ENCODE peak calls at places on chromosomes 7 and 10, in eight cellular contexts. T, M, F, L, A, U, G and O are unnamed samples. For H3K9me3 and H3K27me3, the result is how much of the 10 kb centered on the place peaks cover.

GRCh38 chr10:131695814-131696165 is 205.0 kb upstream of the PPP2R2D start:
- DNase-seq in T (no peak), M (no peak), F (no peak), L (no peak), A (no peak), U (no peak), G (no peak), O (no peak)

GRCh38 chr7:135802697-135803096 is 54.1 kb upstream of the FAM180A start:
- DNase-seq in T (no peak), M (no peak), F (no peak), L (no peak), A (no peak), U (no peak), G (no peak), O (no peak)

GRCh38 chr10:131630772-131631258 is 270.0 kb upstream of the PPP2R2D start:
- DNase-seq in T (no peak), M (peak), F (no peak), L (no peak), A (no peak), U (no peak), G (no peak), O (no peak)

GRCh38 chr7:129886184-129886817 is 66.5 kb downstream of the UBE2H start:
- DNase-seq in T (no peak), M (no peak), F (peak), L (no peak), A (no peak), U (no peak), G (no peak), O (no peak)

GRCh38 chr7:156547884-156548561 is 92.6 kb upstream of the RNF32 start:
- DNase-seq in T (no peak), M (peak), F (no peak), L (no peak), A (no peak), U (no peak), G (no peak), O (no peak)

GRCh38 chr7:28037220-28038010 is 143.2 kb downstream of the JAZF1 start:
- DNase-seq in T (no peak), M (no peak), F (no peak), L (no peak), A (peak), U (no peak), G (no peak), O (no peak)

GRCh38 chr10:28678687-28679457 is 1.6 kb downstream of the BAMBI start:
- DNase-seq in T (peak), M (no peak), F (no peak), L (no peak), A (no peak), U (no peak), G (peak), O (no peak)

GRCh38 chr7:143279186-143280098 is 5.3 kb upstream of the TMEM139 start:
- DNase-seq in T (no peak), M (no peak), F (no peak), L (no peak), A (no peak), U (no peak), G (peak), O (no peak)

GRCh38 chr7:28005075-28005847 is 175.3 kb downstream of the JAZF1 start:
- DNase-seq in T (no peak), M (no peak), F (no peak), L (no peak), A (no peak), U (no peak), G (no peak), O (no peak)

DNA sequence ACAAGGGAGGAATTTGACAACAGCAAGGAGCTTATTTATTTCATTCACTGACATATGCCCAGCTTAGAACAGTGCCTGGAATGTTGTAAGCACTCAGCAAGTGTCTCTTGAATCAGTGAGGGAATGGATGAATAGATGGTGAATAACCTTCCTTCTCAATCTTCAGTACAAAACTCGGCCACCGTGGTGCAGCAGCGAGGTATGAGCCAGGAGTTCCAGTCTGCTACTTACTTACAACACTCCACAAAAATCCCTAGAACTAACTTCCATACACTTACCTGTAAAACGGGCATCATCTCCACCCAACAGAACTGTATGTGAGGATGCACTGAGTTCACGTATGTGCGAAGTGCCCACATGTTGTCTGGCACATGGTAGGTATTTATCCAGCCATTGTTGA is 237.4 kb downstream of the WDR11 start:
- DNase-seq in T (no peak), M (no peak), F (peak), L (no peak), A (peak), U (no peak), G (peak), O (no peak)
- TF ChIP-seq CTCF in T (no peak), M (no peak), F (peak), L (no peak), A (peak), U (no peak), G (peak), O (no peak)

GRCh38 chr10:130555411-130555750 is 419.2 kb downstream of the GLRX3 start:
- DNase-seq in T (no peak), M (no peak), F (no peak), L (no peak), A (no peak), U (no peak), G (no peak), O (no peak)

GRCh38 chr10:130559213-130559944 is 423.2 kb downstream of the GLRX3 start:
- DNase-seq in T (peak), M (peak), F (no peak), L (no peak), A (no peak), U (no peak), G (no peak), O (no peak)

GRCh38 chr10:130558778-130559177 is 422.6 kb downstream of the GLRX3 start:
- DNase-seq in T (peak), M (peak), F (no peak), L (no peak), A (no peak), U (no peak), G (no peak), O (no peak)

GRCh38 chr10:130554701-130555410 is 418.7 kb downstream of the GLRX3 start:
- DNase-seq in T (peak), M (no peak), F (no peak), L (no peak), A (no peak), U (no peak), G (no peak), O (no peak)

DNA sequence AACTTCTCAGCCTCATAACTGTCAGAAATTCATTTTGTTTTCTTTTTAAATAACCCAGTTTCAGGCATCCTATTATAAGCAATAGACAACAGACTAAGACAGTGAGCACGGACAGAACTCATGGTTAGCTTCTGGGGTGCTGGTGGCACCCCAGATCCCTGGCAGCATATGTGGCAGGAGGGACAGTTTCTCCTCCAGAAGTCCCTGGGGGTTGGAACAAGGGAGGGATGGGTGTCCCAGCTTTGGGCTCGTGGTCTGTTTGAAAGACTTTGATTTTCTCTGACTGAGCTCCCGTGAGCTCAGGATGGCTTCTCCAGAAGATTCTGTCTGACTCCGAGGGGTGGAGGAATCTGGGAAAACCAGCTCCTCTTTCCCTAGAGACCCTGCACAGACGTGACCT is 421.0 kb downstream of the GLRX3 start:
- DNase-seq in T (no peak), M (no peak), F (no peak), L (no peak), A (no peak), U (no peak), G (no peak), O (no peak)
- H3K9me3 ChIP-seq in T (under half), M (under half), F (under half), L (under half), A (under half), U (under half), G (under half), O (under half)

GRCh38 chr10:99235872-99236626 is 397 bp upstream of the HPSE2 start:
- DNase-seq in T (no peak), M (no peak), F (peak), L (no peak), A (no peak), U (no peak), G (peak), O (no peak)
- H3K27me3 ChIP-seq in T (under half), M (under half), F (under half), L (under half), A (half or more), U (under half), G (half or more), O (under half)

DNA sequence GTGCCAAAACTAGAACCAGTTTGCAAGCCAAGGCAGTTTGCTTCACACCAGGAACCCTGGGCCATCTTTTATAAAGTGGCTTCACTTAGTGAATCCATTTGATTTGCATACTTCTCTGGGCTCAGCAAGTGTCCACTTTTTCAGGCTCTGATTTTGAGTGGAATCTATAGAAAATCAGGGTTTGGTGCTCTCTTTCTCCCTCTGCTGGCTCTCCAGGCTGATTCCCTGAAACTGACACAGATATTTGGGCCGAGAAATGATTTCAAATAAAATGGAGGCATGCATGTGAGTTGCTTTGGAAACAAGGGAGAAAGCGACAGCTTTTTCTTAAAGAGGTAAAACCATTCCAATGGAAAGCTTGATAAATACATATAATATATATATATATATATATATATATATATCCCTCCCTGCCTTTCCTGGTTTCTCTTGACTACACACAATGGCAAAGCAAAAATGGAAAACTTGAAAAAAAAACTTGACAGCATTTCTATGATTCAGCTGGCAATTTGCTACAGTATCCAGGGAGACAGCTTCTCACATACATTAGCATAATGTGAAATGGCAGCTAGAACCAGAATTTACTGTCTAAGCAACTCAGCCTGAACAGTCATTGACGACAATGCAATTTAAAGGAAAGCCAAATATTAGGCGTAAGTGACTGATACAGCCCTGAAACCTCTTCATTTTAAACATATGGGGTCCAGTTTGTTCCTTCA is 188.4 kb downstream of the TMEM178B start:
- DNase-seq in T (no peak), M (no peak), F (no peak), L (no peak), A (no peak), U (no peak), G (peak), O (no peak)
- TF ChIP-seq CTCF in T (no peak), M (no peak), F (no peak), L (no peak), A (no peak), U (no peak), G (peak), O (no peak)

GRCh38 chr7:158248816-158249215 is 338.8 kb downstream of the PTPRN2 start:
- DNase-seq in T (no peak), M (no peak), F (no peak), L (no peak), A (no peak), U (no peak), G (no peak), O (no peak)
- H3K9me3 ChIP-seq in T (under half), M (under half), F (under half), L (under half), A (under half), U (under half), G (under half), O (under half)

DNA sequence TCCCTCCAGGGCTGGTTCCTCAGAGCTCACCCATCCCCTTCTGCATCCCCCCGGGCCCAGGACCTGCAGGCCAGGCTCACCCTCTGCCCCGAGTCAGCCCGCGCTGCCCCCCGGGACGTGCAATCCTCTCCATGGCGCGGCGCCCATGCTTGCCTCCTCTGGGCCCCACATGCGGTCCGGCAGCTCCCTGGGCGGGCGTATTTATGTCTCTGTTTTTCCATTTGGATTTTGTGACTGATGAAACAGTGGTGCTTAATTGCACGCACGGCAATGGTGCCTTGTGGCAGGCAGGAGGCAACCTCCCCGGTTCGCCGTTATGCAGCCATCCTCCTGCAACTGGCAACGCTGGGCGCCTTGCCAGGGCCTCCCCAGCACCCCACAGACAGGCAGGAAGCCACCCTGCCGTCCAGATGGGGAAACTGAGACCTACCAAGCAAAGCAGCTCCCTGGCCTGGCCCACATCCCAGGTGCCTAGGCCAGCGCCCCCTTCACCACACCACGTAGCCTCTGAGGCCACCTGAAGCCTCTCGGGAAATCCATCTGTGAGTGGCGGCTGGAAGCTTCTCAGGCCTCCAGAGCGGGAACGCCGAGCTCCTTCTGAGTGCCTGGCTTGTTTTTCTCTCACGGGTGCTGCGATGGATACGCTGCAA is 58.5 kb downstream of the UNCX start:
- DNase-seq in T (no peak), M (no peak), F (no peak), L (no peak), A (no peak), U (no peak), G (no peak), O (no peak)
- H3K27me3 ChIP-seq in T (under half), M (under half), F (under half), L (half or more), A (under half), U (under half), G (half or more), O (under half)

GRCh38 chr10:58384999-58385783 is at the start of gene TFAM:
- DNase-seq in T (peak), M (peak), F (peak), L (peak), A (peak), U (peak), G (peak), O (peak)
- TF ChIP-seq CTCF in T (peak), M (peak), F (peak), L (peak), A (peak), U (peak), G (peak), O (peak)

GRCh38 chr7:97003262-97004236 is 1.8 kb upstream of the DLX6 start:
- DNase-seq in T (no peak), M (peak), F (no peak), L (no peak), A (no peak), U (no peak), G (peak), O (no peak)
- H3K9me3 ChIP-seq in T (under half), M (under half), F (under half), L (under half), A (under half), U (under half), G (under half), O (under half)

GRCh38 chr10:132784582-132785432 is 1.1 kb downstream of the NKX6-2 start:
- DNase-seq in T (no peak), M (no peak), F (no peak), L (no peak), A (no peak), U (no peak), G (peak), O (no peak)
- H3K27me3 ChIP-seq in T (under half), M (under half), F (under half), L (half or more), A (half or more), U (half or more), G (half or more), O (under half)